ENCODE peak calls at places on chromosome 17, in four cellular contexts. V is HS-27A, O is lower leg skin, Y is GM12865. L is an unnamed sample.

GRCh38 chr17:44198721-44199552 is 747 bp downstream of the ATXN7L3 start:
- DNase-seq in Y (peak; percentile 79), O (peak; percentile 92), V (no peak), L (no peak)

GRCh38 chr17:13415877-13416416 is 185.8 kb downstream of the HS3ST3A1 start:
- DNase-seq in Y (no peak), O (no peak), V (peak; percentile 20), L (no peak)

GRCh38 chr17:74961657-74962360 is 10.8 kb downstream of the HID1 start:
- DNase-seq in Y (peak; percentile 87), V (peak; percentile 24), O (peak; percentile 98), L (peak; percentile 95)

GRCh38 chr17:81386646-81387234 is 8.5 kb upstream of the BAHCC1 start:
- DNase-seq in Y (no peak), O (no peak), V (no peak), L (no peak)

GRCh38 chr17:66915204-66915611 is 49.3 kb upstream of the CACNG4 start:
- DNase-seq in Y (peak; percentile 21), V (no peak), O (no peak), L (no peak)

GRCh38 chr17:71899317-71899716 is 221.5 kb upstream of the SOX9 start:
- DNase-seq in Y (no peak), O (no peak), V (no peak), L (no peak)

GRCh38 chr17:8481703-8482102 is 46.0 kb downstream of the NDEL1 start:
- DNase-seq in O (peak; percentile 53), V (no peak), Y (no peak), L (no peak)

GRCh38 chr17:41284043-41284442 is 8.5 kb downstream of the KRTAP9-7 start:
- DNase-seq in O (no peak), V (peak; percentile 20), Y (no peak), L (no peak)

GRCh38 chr17:13337171-13337570 is 264.6 kb downstream of the HS3ST3A1 start:
- DNase-seq in Y (no peak), O (no peak), V (no peak), L (no peak)

GRCh38 chr17:49450735-49451134 is 36.1 kb upstream of the PHB1 start:
- DNase-seq in V (no peak), Y (no peak), O (no peak), L (no peak)

GRCh38 chr17:77944390-77945222 is 13.9 kb upstream of the TNRC6C start:
- DNase-seq in Y (no peak), V (no peak), O (no peak), L (no peak)

GRCh38 chr17:16989230-16989952 is 17.5 kb upstream of the TNFRSF13B start:
- DNase-seq in Y (peak; percentile 88), O (peak; percentile 72), V (no peak), L (no peak)

GRCh38 chr17:69500911-69501429 is 86.5 kb downstream of the MAP2K6 start:
- DNase-seq in Y (no peak), V (no peak), O (no peak), L (no peak)

GRCh38 chr17:22303096-22303495 is 610.8 kb downstream of the KCNJ18 start:
- DNase-seq in V (no peak), Y (no peak), O (peak; percentile 72), L (no peak)

GRCh38 chr17:77863814-77864161 is 94.7 kb upstream of the TNRC6C start:
- DNase-seq in V (no peak), O (no peak), Y (peak; percentile 51), L (no peak)

GRCh38 chr17:9817086-9817485 is 4.8 kb downstream of the GSG1L2 start:
- DNase-seq in O (no peak), V (no peak), Y (no peak), L (no peak)

GRCh38 chr17:77011173-77012011 is 129.4 kb upstream of the SEC14L1 start:
- DNase-seq in Y (peak; percentile 48), O (no peak), V (no peak), L (no peak)

L was measured in omental fat pad.